ENCODE peak calls at places on chromosomes 7 and 10, in five cellular contexts. Y is HCT116, P is brain microvascular endothelial cell, M is spleen, D is psoas muscle. A is an unnamed sample.

GRCh38 chr7:116395125-116395791 is 104.3 kb upstream of the CAV2 start:
- DNase-seq in D (no peak), Y (peak; percentile 69), M (no peak), P (peak; percentile 93), A (no peak)

GRCh38 chr10:113087082-113088029 is 137.3 kb downstream of the TCF7L2 start:
- DNase-seq in D (peak; percentile 60), P (peak; percentile 99), M (no peak), Y (peak; percentile 100), A (no peak)

GRCh38 chr10:98373260-98373659 is 41.7 kb downstream of the PYROXD2 start:
- DNase-seq in P (no peak), Y (no peak), M (no peak), D (no peak), A (no peak)

GRCh38 chr7:51543801-51544553 is 227.4 kb upstream of the COBL start:
- DNase-seq in P (no peak), D (no peak), M (no peak), Y (no peak), A (no peak)

GRCh38 chr10:79336739-79337138 is 10.5 kb upstream of the PPIF start:
- DNase-seq in D (no peak), M (no peak), P (no peak), Y (no peak), A (no peak)

GRCh38 chr7:94245500-94245899 is 149.2 kb upstream of the COL1A2 start:
- DNase-seq in M (no peak), D (no peak), Y (no peak), P (no peak), A (peak; percentile 57)

GRCh38 chr7:149354119-149354518 is 92.1 kb downstream of the ZNF783 start:
- DNase-seq in D (no peak), Y (no peak), P (no peak), M (no peak), A (no peak)

GRCh38 chr7:149239345-149240143 is at the start of gene ZNF212:
- DNase-seq in M (peak; percentile 98), P (peak; percentile 84), D (peak; percentile 92), Y (peak; percentile 80), A (peak; percentile 93)

GRCh38 chr7:85191383-85191782 is 4.5 kb upstream of the SEMA3D start:
- DNase-seq in D (no peak), M (no peak), Y (peak; percentile 19), P (no peak), A (no peak)

GRCh38 chr7:4261038-4261960 is 420.8 kb upstream of the FOXK1 start:
- DNase-seq in M (peak; percentile 63), Y (no peak), D (no peak), P (no peak), A (no peak)

GRCh38 chr10:90112681-90113080 is 411.3 kb downstream of the KIF20B start:
- DNase-seq in M (no peak), D (no peak), Y (no peak), P (peak; percentile 62), A (no peak)

GRCh38 chr10:43208147-43209063 is 58.5 kb downstream of the RASGEF1A start:
- DNase-seq in Y (no peak), M (peak; percentile 70), D (peak; percentile 6), P (no peak), A (peak; percentile 7)

GRCh38 chr10:129761981-129762956 is 201.8 kb downstream of the EBF3 start:
- DNase-seq in P (no peak), D (no peak), M (peak; percentile 51), Y (no peak), A (no peak)

GRCh38 chr7:121195859-121196588 is 132.8 kb upstream of the WNT16 start:
- DNase-seq in P (peak; percentile 33), M (no peak), Y (no peak), D (no peak), A (no peak)

GRCh38 chr10:112558476-112559166 is 111.6 kb downstream of the VTI1A start:
- DNase-seq in M (no peak), Y (no peak), D (no peak), P (no peak), A (no peak)

GRCh38 chr10:102644066-102644645 is at the start of gene TRIM8:
- DNase-seq in P (no peak), D (peak; percentile 65), Y (no peak), M (peak; percentile 94), A (peak; percentile 44)

GRCh38 chr10:1687606-1688005 is 49.7 kb downstream of the ADARB2 start:
- DNase-seq in Y (no peak), D (no peak), M (no peak), P (no peak), A (no peak)

GRCh38 chr10:5582736-5583135 is 58.0 kb downstream of the CALML3 start:
- DNase-seq in M (peak; percentile 71), Y (peak; percentile 18), D (no peak), P (no peak), A (peak; percentile 10)

GRCh38 chr10:5775705-5776104 is 37.5 kb downstream of the GDI2 start:
- DNase-seq in Y (no peak), M (peak; percentile 93), P (no peak), D (peak; percentile 26), A (no peak)

GRCh38 chr7:56493704-56494450 is 377.7 kb upstream of the NUPR2 start:
- DNase-seq in P (no peak), D (no peak), Y (no peak), M (no peak), A (no peak)

GRCh38 chr10:122140941-122141623 is 130.0 kb upstream of the BTBD16 start:
- DNase-seq in Y (peak; percentile 73), D (peak; percentile 94), P (peak; percentile 93), M (no peak), A (no peak)

GRCh38 chr10:17386616-17387075 is 67.7 kb downstream of the ST8SIA6 start:
- DNase-seq in Y (no peak), P (no peak), M (no peak), D (no peak), A (no peak)

GRCh38 chr7:150787321-150788281 is 12.6 kb downstream of the TMEM176B start:
- DNase-seq in Y (no peak), P (no peak), M (no peak), D (no peak), A (peak; percentile 65)

GRCh38 chr10:103542764-103543616 is 49.5 kb downstream of the NEURL1 start:
- DNase-seq in D (no peak), Y (peak; percentile 46), P (peak; percentile 12), M (peak; percentile 64), A (peak; percentile 96)

GRCh38 chr10:86692023-86692514 is 23.8 kb downstream of the LDB3 start:
- DNase-seq in M (no peak), P (no peak), D (no peak), Y (no peak), A (no peak)

GRCh38 chr10:22315455-22316285 is 518 bp upstream of the COMMD3 start:
- DNase-seq in M (no peak), D (no peak), P (no peak), Y (no peak), A (no peak)
- H3K27ac ChIP-seq in M (peak overlapping the region; percentile 94), D (peak overlapping the region; percentile 95), P (peak overlapping the region; percentile 92), Y (peak overlapping the region; percentile 60), A (peak overlapping the region; percentile 96)

GRCh38 chr10:96512997-96513685 is 585 bp downstream of the TLL2 start:
- DNase-seq in M (no peak), P (no peak), D (no peak), Y (no peak), A (no peak)
- TF ChIP-seq CTCF in M (no peak), P (no peak), D (no peak), Y (no peak), A (no peak)

GRCh38 chr7:2146676-2147472 is 85.9 kb downstream of the MAD1L1 start:
- DNase-seq in Y (no peak), M (no peak), P (no peak), D (no peak), A (no peak)

GRCh38 chr7:2143450-2143849 is 89.3 kb downstream of the MAD1L1 start:
- DNase-seq in Y (no peak), D (no peak), M (no peak), P (no peak), A (no peak)

GRCh38 chr7:2143981-2144595 is 88.7 kb downstream of the MAD1L1 start:
- DNase-seq in P (no peak), Y (no peak), M (no peak), D (no peak), A (no peak)

GRCh38 chr7:2145835-2146580 is 86.7 kb downstream of the MAD1L1 start:
- DNase-seq in P (no peak), Y (no peak), M (no peak), D (no peak), A (no peak)

DNA sequence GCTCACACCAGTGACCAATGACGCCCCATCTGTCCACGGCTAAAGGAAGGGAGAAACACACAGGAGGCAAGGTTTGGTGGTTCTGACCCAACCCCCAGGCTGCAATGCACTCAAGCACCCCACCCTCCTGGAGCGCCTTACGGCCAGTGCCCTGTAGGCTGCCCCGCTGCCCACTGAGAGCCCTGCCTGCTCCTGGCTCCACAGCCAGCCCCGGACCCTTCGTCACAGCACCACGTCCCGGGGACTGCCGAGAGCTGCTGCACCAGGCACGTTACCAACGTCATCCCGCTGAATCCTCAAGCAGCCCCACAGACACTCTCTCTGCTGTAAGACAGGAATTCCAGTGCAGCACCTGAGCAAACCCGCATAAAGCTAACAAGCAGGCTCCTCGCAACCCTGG is 87.8 kb downstream of the MAD1L1 start:
- DNase-seq in D (no peak), Y (no peak), M (no peak), P (no peak), A (no peak)
- H3K36me3 ChIP-seq in D (no peaks in the 10 kb centered on the region), Y (no peaks in the 10 kb centered on the region), M (no peaks in the 10 kb centered on the region), P (peaks cover 10% of the 10 kb centered on the region), A (peaks cover 24% of the 10 kb centered on the region)

DNA sequence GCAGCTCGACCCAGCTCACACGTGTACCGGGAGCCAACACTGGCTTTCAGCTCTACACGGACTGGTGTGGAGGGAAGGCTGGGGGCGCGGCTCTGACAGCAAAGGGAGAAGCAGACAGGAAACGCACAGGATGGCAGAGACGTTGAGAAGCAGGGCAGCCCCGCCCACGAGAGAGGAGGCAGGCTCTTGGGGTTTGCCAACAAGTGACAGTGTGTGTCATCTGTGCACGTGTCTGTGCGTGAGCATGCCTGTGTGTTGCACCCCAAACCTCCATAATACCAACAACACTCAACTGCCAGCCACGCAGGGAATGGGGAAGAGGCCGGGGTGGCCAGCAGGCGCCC is 64.4 kb upstream of the PDGFA start:
- DNase-seq in P (no peak), D (no peak), M (peak; percentile 91), Y (no peak), A (no peak)
- H3K27ac ChIP-seq in P (no peak overlapping the region), D (no peak overlapping the region), M (no peak overlapping the region), Y (no peak overlapping the region), A (no peak overlapping the region)

GRCh38 chr7:43537765-43538403 is 45.0 kb upstream of the STK17A start:
- DNase-seq in M (no peak), D (no peak), Y (no peak), P (no peak), A (no peak)
- TF ChIP-seq CTCF in M (no peak), D (no peak), Y (no peak), P (no peak), A (no peak)

A was measured in WERI-Rb-1.